ENCODE peak calls at places on chromosomes 16 and 17, in seven cellular contexts. C is ascending aorta, B is body of pancreas, E is pancreas, J is PC-3, U is transverse colon, M is keratinocyte. Z is an unnamed sample.

GRCh38 chr16:67662653-67663010 is 1.9 kb downstream of the PARD6A start:
- DNase-seq in U (no peak), B (no peak), M (no peak), J (no peak), C (no peak), E (no peak), Z (no peak)

GRCh38 chr16:88854306-88855111 is 2.2 kb downstream of the GALNS start:
- DNase-seq in M (no peak), B (no peak), E (no peak), C (no peak), J (no peak), U (peak; percentile 27), Z (no peak)

GRCh38 chr16:21611178-21611545 is 11.8 kb downstream of the METTL9 start:
- DNase-seq in B (no peak), U (no peak), M (no peak), C (no peak), E (no peak), J (peak; percentile 11), Z (no peak)

GRCh38 chr17:3722716-3723115 is 987 bp upstream of the HASPIN start:
- DNase-seq in E (no peak), U (no peak), C (no peak), M (no peak), J (no peak), B (no peak), Z (no peak)

GRCh38 chr16:5234295-5235050 is 136.9 kb upstream of the EEF2KMT start:
- DNase-seq in C (no peak), B (no peak), U (no peak), J (no peak), M (no peak), E (no peak), Z (no peak)

GRCh38 chr16:85046957-85047866 is 19.6 kb downstream of the KIAA0513 start:
- DNase-seq in B (peak; percentile 69), M (no peak), U (peak; percentile 72), C (no peak), E (no peak), J (no peak), Z (no peak)

GRCh38 chr17:10021239-10021638 is 116.2 kb upstream of the RCVRN start:
- DNase-seq in M (no peak), J (no peak), E (no peak), B (peak; percentile 19), C (no peak), U (peak; percentile 27), Z (no peak)

GRCh38 chr16:25747160-25747758 is 55.5 kb downstream of the HS3ST4 start:
- DNase-seq in E (no peak), J (peak; percentile 2), C (no peak), M (no peak), U (no peak), B (no peak), Z (no peak)

GRCh38 chr17:69716571-69716970 is 302.1 kb downstream of the MAP2K6 start:
- DNase-seq in C (no peak), U (no peak), B (no peak), J (no peak), E (no peak), M (no peak), Z (no peak)

GRCh38 chr16:49534901-49535300 is 161.3 kb downstream of the C16orf78 start:
- DNase-seq in C (no peak), E (no peak), M (no peak), U (no peak), J (no peak), B (no peak), Z (no peak)

GRCh38 chr16:85718682-85719081 is 29.9 kb upstream of the GINS2 start:
- DNase-seq in J (peak; percentile 23), C (no peak), E (no peak), U (peak; percentile 28), M (no peak), B (peak; percentile 38), Z (no peak)

GRCh38 chr16:14501331-14502255 is 128.5 kb downstream of the PARN start:
- DNase-seq in M (peak; percentile 81), B (peak; percentile 96), C (peak; percentile 93), U (peak; percentile 79), E (peak; percentile 90), J (peak; percentile 87), Z (peak; percentile 95)

GRCh38 chr16:73214825-73215481 is 167.0 kb upstream of the ZFHX3 start:
- DNase-seq in M (no peak), J (no peak), C (peak; percentile 75), E (no peak), U (no peak), B (no peak), Z (no peak)

GRCh38 chr17:81252336-81253329 is 13.5 kb downstream of the NDUFAF8 start:
- DNase-seq in U (no peak), J (no peak), M (no peak), B (no peak), C (no peak), E (peak; percentile 35), Z (no peak)

GRCh38 chr16:89143201-89143741 is 28.3 kb upstream of the CDH15 start:
- DNase-seq in U (no peak), E (no peak), M (no peak), J (no peak), C (no peak), B (no peak), Z (no peak)

GRCh38 chr17:7139400-7139799 is 24.8 kb upstream of the ASGR2 start:
- DNase-seq in E (no peak), B (no peak), U (peak; percentile 45), C (no peak), M (no peak), J (no peak), Z (no peak)

GRCh38 chr16:74732951-74733350 is 32.3 kb upstream of the MLKL start:
- DNase-seq in B (no peak), M (no peak), U (no peak), J (no peak), C (no peak), E (no peak), Z (no peak)

GRCh38 chr17:37706446-37706845 is 38.4 kb downstream of the HNF1B start:
- DNase-seq in E (no peak), M (no peak), B (no peak), J (no peak), C (no peak), U (no peak), Z (no peak)

DNA sequence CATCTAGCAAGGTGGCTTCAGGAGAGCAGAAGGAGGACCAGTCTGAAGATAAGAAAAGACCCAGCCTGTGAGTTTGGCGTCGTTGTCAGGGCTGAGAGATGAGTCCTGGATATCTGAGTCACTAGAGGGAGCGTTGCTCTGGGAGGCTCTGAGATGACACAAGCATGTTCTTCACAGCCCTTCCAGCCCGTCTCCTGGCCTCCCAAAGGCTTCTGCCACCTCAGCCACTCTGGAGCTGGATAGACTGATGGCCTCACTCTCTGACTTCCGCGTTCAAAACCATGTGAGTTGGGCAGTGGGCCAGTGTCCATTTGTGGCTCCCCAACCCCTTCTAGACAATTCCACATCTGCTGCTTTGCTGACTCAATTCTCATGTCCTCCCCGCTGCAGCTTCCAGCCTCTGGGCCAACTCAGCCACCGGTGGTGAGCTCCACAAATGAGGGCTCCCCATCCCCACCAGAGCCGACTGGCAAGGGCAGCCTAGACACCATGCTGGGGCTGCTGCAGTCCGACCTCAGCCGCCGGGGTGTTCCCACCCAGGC is 2.3 kb downstream of the TGFB1I1 start:
- DNase-seq in U (no peak), C (no peak), E (no peak), B (no peak), J (no peak), M (no peak), Z (no peak)
- H3K27ac ChIP-seq in U (peak overlapping the region; percentile 3), C (peak overlapping the region; percentile 14), E (no peak overlapping the region), B (no peak overlapping the region), J (no peak overlapping the region), M (no peak overlapping the region), Z (no peak overlapping the region)

DNA sequence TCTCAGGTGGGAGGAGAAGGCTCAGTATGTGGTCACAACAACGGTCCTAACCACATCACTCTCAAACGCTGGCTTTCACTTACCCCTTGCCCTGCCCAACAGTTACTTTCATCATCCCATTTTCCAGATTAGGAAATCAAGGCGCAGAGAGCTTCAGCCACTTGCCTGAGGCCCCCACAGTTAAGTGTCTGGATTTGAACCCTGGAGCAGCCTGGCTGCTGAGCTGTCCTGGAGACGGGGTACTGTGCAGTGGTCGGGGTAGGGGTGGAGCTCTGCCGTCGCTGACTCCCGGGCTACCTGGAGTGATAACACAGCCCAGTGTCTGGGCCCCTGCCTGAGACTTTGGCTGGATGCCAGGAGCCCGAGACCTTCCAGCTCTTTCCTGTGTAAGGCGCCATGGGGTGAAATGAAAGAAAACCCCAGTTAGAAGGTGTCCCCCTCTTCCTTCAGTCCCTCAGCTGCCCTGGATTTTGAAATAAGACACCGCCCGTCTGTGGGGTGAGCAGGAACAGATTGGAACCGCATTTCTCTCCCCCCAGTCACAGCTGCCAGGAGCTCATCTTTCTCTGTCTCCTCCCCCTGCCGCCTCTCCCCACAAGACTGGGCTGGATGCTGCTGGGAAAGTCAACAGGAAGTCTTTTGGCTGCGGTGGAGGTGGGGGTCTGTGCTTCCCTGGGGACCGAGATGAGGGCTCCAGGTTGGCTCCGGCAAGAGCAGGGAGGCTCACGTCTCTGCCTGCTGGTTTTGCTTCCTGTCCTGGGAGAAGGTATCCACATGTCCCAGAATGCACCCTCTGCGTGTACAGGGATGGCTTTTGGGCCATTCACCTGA is 280.2 kb downstream of the SEC14L1 start:
- DNase-seq in J (no peak), C (no peak), B (no peak), U (peak; percentile 56), E (no peak), M (no peak), Z (no peak)
- H3K4me1 ChIP-seq in J (peaks cover 61% of the 10 kb centered on the region), C (peaks cover 46% of the 10 kb centered on the region), B (peaks cover 60% of the 10 kb centered on the region), U (peaks cover 48% of the 10 kb centered on the region), E (no peaks in the 10 kb centered on the region), M (peaks cover 72% of the 10 kb centered on the region), Z (peaks cover 68% of the 10 kb centered on the region)

GRCh38 chr17:43956222-43956621 is 2.5 kb upstream of the PYY start:
- DNase-seq in E (no peak), U (no peak), J (no peak), M (no peak), B (no peak), C (no peak), Z (no peak)

GRCh38 chr17:43951750-43952149 is 2.0 kb downstream of the PYY start:
- DNase-seq in J (no peak), M (no peak), C (no peak), E (no peak), B (no peak), U (no peak), Z (no peak)

GRCh38 chr17:43952724-43953666 is 745 bp downstream of the PYY start:
- DNase-seq in C (no peak), U (no peak), J (no peak), E (no peak), M (no peak), B (no peak), Z (no peak)

GRCh38 chr17:43952351-43952723 is 1.4 kb downstream of the PYY start:
- DNase-seq in C (no peak), B (no peak), E (no peak), M (no peak), J (no peak), U (no peak), Z (no peak)

DNA sequence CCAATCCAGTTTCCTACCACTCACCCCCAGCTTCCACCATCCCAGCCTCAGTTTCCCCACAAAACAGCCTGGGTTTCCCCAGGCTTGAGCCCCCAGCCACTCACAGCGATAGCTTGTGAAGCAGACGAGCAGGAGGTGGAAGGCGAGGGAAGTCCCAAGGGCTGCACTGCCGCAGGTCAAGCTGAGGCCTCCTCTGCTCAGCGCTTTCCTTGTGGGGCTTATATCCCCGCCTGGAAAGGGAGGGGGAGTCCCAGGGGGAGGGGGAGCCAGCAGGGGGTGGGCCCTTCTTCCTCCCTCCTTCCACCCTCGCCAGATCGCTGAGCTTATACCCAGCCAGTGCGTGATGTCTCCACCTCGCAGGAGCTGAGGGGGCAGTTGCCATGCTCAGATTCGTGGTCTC is at the start of gene PYY:
- DNase-seq in C (no peak), J (no peak), U (no peak), B (no peak), E (no peak), M (no peak), Z (no peak)
- H3K4me3 ChIP-seq in C (no peak within 1 kb of the TSS), J (no peak within 1 kb of the TSS), U (no peak within 1 kb of the TSS), B (no peak within 1 kb of the TSS), E (no peak within 1 kb of the TSS), M (no peak within 1 kb of the TSS), Z (no peak within 1 kb of the TSS)

GRCh38 chr17:17180741-17181525 is 25.2 kb downstream of the PLD6 start:
- DNase-seq in E (no peak), M (no peak), B (no peak), U (no peak), J (no peak), C (no peak), Z (no peak)
- H3K27ac ChIP-seq in E (no peak overlapping the region), M (no peak overlapping the region), B (no peak overlapping the region), U (no peak overlapping the region), J (no peak overlapping the region), C (peak overlapping the region; percentile 54), Z (no peak overlapping the region)

Z was measured in adrenal gland.